ENCODE peak calls at places on chromosomes 16 and 17, in eight cellular contexts. V is stimulated activated CD4-positive, alpha-beta T cell treated with anti-CD3 and anti-CD28 coated beads, Interleukin-2, amount 100 ng/mL, for 24 hours; F is lower leg skin; Y is NCI-H1930; P is EH; E is SK-N-MC; A is mucosa of descending colon; Z is GM12865. K is an unnamed sample.

GRCh38 chr17:50953831-50954601 is 87.9 kb upstream of the TOB1 start:
- DNase-seq in Z (peak), E (no peak), Y (no peak), F (peak), V (no peak), A (peak), P (peak), K (no peak)

GRCh38 chr16:49986351-49987124 is 38.5 kb upstream of the CNEP1R1 start:
- DNase-seq in A (no peak), F (no peak), Z (no peak), P (peak), E (no peak), Y (no peak), V (no peak), K (no peak)

GRCh38 chr16:81431554-81432353 is 12.9 kb upstream of the CMIP start:
- DNase-seq in A (no peak), Z (no peak), Y (peak), E (no peak), V (no peak), P (peak), F (no peak), K (no peak)

GRCh38 chr17:67258836-67259468 is 14.0 kb upstream of the HELZ start:
- DNase-seq in V (peak), F (no peak), Z (no peak), P (no peak), E (no peak), Y (no peak), A (no peak), K (no peak)

GRCh38 chr17:7774037-7774659 is 56.6 kb downstream of the DNAH2 start:
- DNase-seq in Y (no peak), A (no peak), P (peak), Z (no peak), E (no peak), F (no peak), V (no peak), K (no peak)

GRCh38 chr16:25707982-25708583 is 16.3 kb downstream of the HS3ST4 start:
- DNase-seq in Y (no peak), P (no peak), E (no peak), V (peak), Z (peak), F (no peak), A (no peak), K (no peak)

GRCh38 chr16:2776500-2777139 is 460 bp downstream of the ELOB start:
- DNase-seq in E (no peak), A (peak), Y (no peak), Z (peak), F (no peak), V (peak), P (peak), K (no peak)

GRCh38 chr16:80993293-80993691 is 13.4 kb downstream of the CMC2 start:
- DNase-seq in V (no peak), F (no peak), E (no peak), P (peak), Z (no peak), Y (no peak), A (no peak), K (no peak)